ENCODE peak calls at places on chromosomes 3 and 15, in seven cellular contexts. T is left cardiac atrium, E is NCI-H446, D is brain pericyte, R is pons, V is T-helper 2 cell, I is NCI-H1048. Y is an unnamed sample.

GRCh38 chr3:122942241-122942640 is 85.3 kb downstream of the SEMA5B start:
- DNase-seq in I (no peak), R (no peak), T (no peak), D (no peak), V (no peak), E (no peak), Y (no peak)

GRCh38 chr15:96254168-96254567 is 76.3 kb upstream of the NR2F2 start:
- DNase-seq in R (no peak), T (no peak), I (no peak), V (no peak), E (no peak), D (no peak), Y (no peak)

GRCh38 chr3:147775816-147776530 is 366.8 kb downstream of the ZIC1 start:
- DNase-seq in R (no peak), T (no peak), D (no peak), V (no peak), I (no peak), E (no peak), Y (no peak)

GRCh38 chr15:76012021-76012551 is at the start of gene NRG4:
- DNase-seq in T (no peak), R (no peak), E (no peak), V (no peak), I (no peak), D (no peak), Y (no peak)

GRCh38 chr3:115525726-115526125 is 97.6 kb upstream of the GAP43 start:
- DNase-seq in T (no peak), I (no peak), V (no peak), D (no peak), E (peak), R (no peak), Y (no peak)

GRCh38 chr3:129040039-129040336 is 20.6 kb upstream of the GP9 start:
- DNase-seq in R (no peak), T (peak), D (no peak), E (no peak), I (no peak), V (no peak), Y (no peak)

GRCh38 chr3:48086736-48087470 is 70.7 kb upstream of the MAP4 start:
- DNase-seq in T (no peak), E (no peak), D (no peak), R (no peak), V (no peak), I (no peak), Y (no peak)

GRCh38 chr3:194714564-194714963 is 28.9 kb downstream of the FAM43A start:
- DNase-seq in I (no peak), T (no peak), R (no peak), V (no peak), D (no peak), E (no peak), Y (no peak)

GRCh38 chr15:64161688-64162477 is 939 bp downstream of the PPIB start:
- DNase-seq in I (no peak), T (no peak), R (no peak), V (no peak), D (no peak), E (no peak), Y (no peak)

GRCh38 chr3:75650191-75650590 is 13.9 kb upstream of the FRG2C start:
- DNase-seq in D (no peak), E (no peak), I (no peak), V (no peak), R (no peak), T (no peak), Y (no peak)

GRCh38 chr15:75070674-75071073 is 47.3 kb downstream of the PPCDC start:
- DNase-seq in I (no peak), D (no peak), V (no peak), R (no peak), T (no peak), E (no peak), Y (no peak)

GRCh38 chr15:100808691-100809090 is 70.9 kb upstream of the ALDH1A3 start:
- DNase-seq in D (no peak), E (no peak), R (no peak), T (no peak), V (no peak), I (no peak), Y (no peak)

GRCh38 chr15:71806452-71806931 is 3.9 kb upstream of the NR2E3 start:
- DNase-seq in I (no peak), V (no peak), D (peak), R (no peak), T (no peak), E (peak), Y (no peak)

GRCh38 chr3:138256022-138256421 is 68.9 kb downstream of the ARMC8 start:
- DNase-seq in D (no peak), T (no peak), R (no peak), I (no peak), E (no peak), V (no peak), Y (no peak)

GRCh38 chr3:161310649-161311423 is 60.5 kb downstream of the SPTSSB start:
- DNase-seq in E (no peak), T (no peak), R (no peak), D (no peak), V (no peak), I (no peak), Y (peak)

GRCh38 chr15:23483821-23484299 is 36.8 kb upstream of the GOLGA6L2 start:
- DNase-seq in D (no peak), R (no peak), V (no peak), E (no peak), T (no peak), I (no peak), Y (no peak)

GRCh38 chr3:123522666-123523412 is 62.0 kb downstream of the HACD2 start:
- DNase-seq in E (no peak), T (peak), I (no peak), V (no peak), R (peak), D (no peak), Y (peak)

GRCh38 chr3:189137416-189137815 is 34.4 kb upstream of the TPRG1 start:
- DNase-seq in R (no peak), V (no peak), D (peak), I (no peak), E (no peak), T (no peak), Y (no peak)

GRCh38 chr3:141076026-141076797 is 25.1 kb downstream of the SPSB4 start:
- DNase-seq in T (no peak), V (no peak), R (peak), E (no peak), D (no peak), I (no peak), Y (peak)